ENCODE peak calls at places on chromosomes 6 and 20, in five cellular contexts. One of them, this sample, is unnamed.

GRCh38 chr20:44199877-44200276 is 10.7 kb downstream of the OSER1 start:
- DNase-seq in gastrocnemius medialis: no peak
- DNase-seq in endodermal cell: no peak
- DNase-seq in adrenal gland: no peak
- DNase-seq in K562: no peak
- DNase-seq in this sample: no peak

GRCh38 chr20:4633379-4633778 is 88.3 kb upstream of the PRND start:
- DNase-seq in gastrocnemius medialis: no peak
- DNase-seq in endodermal cell: no peak
- DNase-seq in adrenal gland: no peak
- DNase-seq in K562: no peak
- DNase-seq in this sample: no peak

GRCh38 chr20:61297491-61297890 is 45.4 kb downstream of the CDH4 start:
- DNase-seq in gastrocnemius medialis: no peak
- DNase-seq in endodermal cell: no peak
- DNase-seq in adrenal gland: no peak
- DNase-seq in K562: no peak
- DNase-seq in this sample: no peak

GRCh38 chr20:17871861-17872260 is 96.7 kb downstream of the SNX5 start:
- DNase-seq in gastrocnemius medialis: no peak
- DNase-seq in endodermal cell: no peak
- DNase-seq in adrenal gland: no peak
- DNase-seq in K562: no peak
- DNase-seq in this sample: peak

GRCh38 chr20:50506270-50506579 is 4.0 kb upstream of the PTPN1 start:
- DNase-seq in gastrocnemius medialis: no peak
- DNase-seq in endodermal cell: no peak
- DNase-seq in adrenal gland: no peak
- DNase-seq in K562: no peak
- DNase-seq in this sample: no peak

GRCh38 chr20:34539756-34540155 is 18.8 kb upstream of the MAP1LC3A start:
- DNase-seq in gastrocnemius medialis: no peak
- DNase-seq in endodermal cell: no peak
- DNase-seq in adrenal gland: no peak
- DNase-seq in K562: no peak
- DNase-seq in this sample: no peak

GRCh38 chr20:47886454-47887041 is 101.3 kb upstream of the SULF2 start:
- DNase-seq in gastrocnemius medialis: no peak
- DNase-seq in endodermal cell: no peak
- DNase-seq in adrenal gland: no peak
- DNase-seq in K562: no peak
- DNase-seq in this sample: no peak

GRCh38 chr20:46893877-46894578 is 615 bp upstream of the EYA2 start:
- DNase-seq in gastrocnemius medialis: no peak
- DNase-seq in endodermal cell: no peak
- DNase-seq in adrenal gland: no peak
- DNase-seq in K562: no peak
- DNase-seq in this sample: no peak

GRCh38 chr6:14088600-14089168 is 28.9 kb upstream of the CD83 start:
- DNase-seq in gastrocnemius medialis: no peak
- DNase-seq in endodermal cell: no peak
- DNase-seq in adrenal gland: no peak
- DNase-seq in K562: no peak
- DNase-seq in this sample: no peak

GRCh38 chr6:136784910-136785746 is 7.1 kb downstream of the MAP3K5 start:
- DNase-seq in gastrocnemius medialis: peak
- DNase-seq in endodermal cell: no peak
- DNase-seq in adrenal gland: peak
- DNase-seq in K562: no peak
- DNase-seq in this sample: peak

GRCh38 chr6:116268589-116269293 is 11.0 kb downstream of the TSPYL1 start:
- DNase-seq in gastrocnemius medialis: no peak
- DNase-seq in endodermal cell: no peak
- DNase-seq in adrenal gland: no peak
- DNase-seq in K562: peak
- DNase-seq in this sample: no peak

GRCh38 chr20:50223321-50223995 is 32.8 kb downstream of the CEBPB start:
- DNase-seq in gastrocnemius medialis: no peak
- DNase-seq in endodermal cell: peak
- DNase-seq in adrenal gland: no peak
- DNase-seq in K562: no peak
- DNase-seq in this sample: no peak

GRCh38 chr6:126267621-126268020 is 72.3 kb upstream of the CENPW start:
- DNase-seq in gastrocnemius medialis: no peak
- DNase-seq in endodermal cell: no peak
- DNase-seq in adrenal gland: no peak
- DNase-seq in K562: no peak
- DNase-seq in this sample: no peak

GRCh38 chr6:139777202-139777970 is 402.9 kb upstream of the CITED2 start:
- DNase-seq in gastrocnemius medialis: no peak
- DNase-seq in endodermal cell: no peak
- DNase-seq in adrenal gland: no peak
- DNase-seq in K562: peak
- DNase-seq in this sample: no peak

GRCh38 chr6:3206339-3207015 is 21.0 kb downstream of the TUBB2B start:
- DNase-seq in gastrocnemius medialis: no peak
- DNase-seq in endodermal cell: peak
- DNase-seq in adrenal gland: no peak
- DNase-seq in K562: no peak
- DNase-seq in this sample: no peak

GRCh38 chr6:158060447-158061360 is 79.0 kb downstream of the SYNJ2 start:
- DNase-seq in gastrocnemius medialis: peak
- DNase-seq in endodermal cell: peak
- DNase-seq in adrenal gland: peak
- DNase-seq in K562: no peak
- DNase-seq in this sample: peak

GRCh38 chr20:20362774-20363435 is 5.0 kb upstream of the INSM1 start:
- DNase-seq in gastrocnemius medialis: no peak
- DNase-seq in endodermal cell: peak
- DNase-seq in adrenal gland: no peak
- DNase-seq in K562: no peak
- DNase-seq in this sample: no peak

GRCh38 chr6:32411943-32412342 is 5.0 kb upstream of the BTNL2 start:
- DNase-seq in gastrocnemius medialis: no peak
- DNase-seq in endodermal cell: no peak
- DNase-seq in adrenal gland: no peak
- DNase-seq in K562: no peak
- DNase-seq in this sample: no peak

GRCh38 chr20:2103454-2104153 is 2.0 kb downstream of the STK35 start:
- DNase-seq in gastrocnemius medialis: no peak
- DNase-seq in endodermal cell: no peak
- DNase-seq in adrenal gland: no peak
- DNase-seq in K562: peak
- DNase-seq in this sample: no peak

GRCh38 chr6:80541186-80541585 is 434.7 kb downstream of the BCKDHB start:
- DNase-seq in gastrocnemius medialis: no peak
- DNase-seq in endodermal cell: no peak
- DNase-seq in adrenal gland: no peak
- DNase-seq in K562: no peak
- DNase-seq in this sample: no peak

GRCh38 chr20:36306557-36307411 is 645 bp downstream of the DLGAP4 start:
- DNase-seq in gastrocnemius medialis: no peak
- DNase-seq in endodermal cell: no peak
- DNase-seq in adrenal gland: no peak
- DNase-seq in K562: no peak
- DNase-seq in this sample: no peak

GRCh38 chr20:62611012-62611411 is 31.3 kb upstream of the SLCO4A1 start:
- DNase-seq in gastrocnemius medialis: no peak
- DNase-seq in endodermal cell: no peak
- DNase-seq in adrenal gland: no peak
- DNase-seq in K562: no peak
- DNase-seq in this sample: no peak

GRCh38 chr6:160272707-160273106 is 14.1 kb upstream of the SLC22A2 start:
- DNase-seq in gastrocnemius medialis: no peak
- DNase-seq in endodermal cell: no peak
- DNase-seq in adrenal gland: no peak
- DNase-seq in K562: no peak
- DNase-seq in this sample: no peak

GRCh38 chr6:132530293-132530974 is 7.6 kb upstream of the TAAR9 start:
- DNase-seq in gastrocnemius medialis: peak
- DNase-seq in endodermal cell: peak
- DNase-seq in adrenal gland: peak
- DNase-seq in K562: peak
- DNase-seq in this sample: peak

GRCh38 chr6:14732845-14733757 is 512.8 kb upstream of the JARID2 start:
- DNase-seq in gastrocnemius medialis: no peak
- DNase-seq in endodermal cell: peak
- DNase-seq in adrenal gland: no peak
- DNase-seq in K562: no peak
- DNase-seq in this sample: no peak

GRCh38 chr6:22785036-22785435 is 215.7 kb downstream of the HDGFL1 start:
- DNase-seq in gastrocnemius medialis: no peak
- DNase-seq in endodermal cell: no peak
- DNase-seq in adrenal gland: no peak
- DNase-seq in K562: no peak
- DNase-seq in this sample: no peak

GRCh38 chr20:62361799-62362589 is 5.1 kb downstream of the LAMA5 start:
- DNase-seq in gastrocnemius medialis: no peak
- DNase-seq in endodermal cell: peak
- DNase-seq in adrenal gland: peak
- DNase-seq in K562: no peak
- DNase-seq in this sample: no peak

GRCh38 chr6:10589429-10589727 is 68.2 kb downstream of the GCNT2 start:
- DNase-seq in gastrocnemius medialis: no peak
- DNase-seq in endodermal cell: no peak
- DNase-seq in adrenal gland: no peak
- DNase-seq in K562: no peak
- DNase-seq in this sample: no peak

GRCh38 chr6:170222498-170223471 is 68.1 kb downstream of the DLL1 start:
- DNase-seq in gastrocnemius medialis: no peak
- DNase-seq in endodermal cell: peak
- DNase-seq in adrenal gland: no peak
- DNase-seq in K562: no peak
- DNase-seq in this sample: peak

GRCh38 chr6:38482466-38482865 is 157.3 kb downstream of the BTBD9 start:
- DNase-seq in gastrocnemius medialis: no peak
- DNase-seq in endodermal cell: no peak
- DNase-seq in adrenal gland: no peak
- DNase-seq in K562: no peak
- DNase-seq in this sample: no peak

GRCh38 chr20:1826046-1826445 is 69.2 kb upstream of the SIRPA start:
- DNase-seq in gastrocnemius medialis: no peak
- DNase-seq in endodermal cell: no peak
- DNase-seq in adrenal gland: no peak
- DNase-seq in K562: no peak
- DNase-seq in this sample: no peak

GRCh38 chr20:32859961-32860360 is 1.2 kb downstream of the EFCAB8 start:
- DNase-seq in gastrocnemius medialis: no peak
- DNase-seq in endodermal cell: no peak
- DNase-seq in adrenal gland: no peak
- DNase-seq in K562: no peak
- DNase-seq in this sample: no peak

GRCh38 chr6:159959165-159959975 is 9.5 kb upstream of the IGF2R start:
- DNase-seq in gastrocnemius medialis: no peak
- DNase-seq in endodermal cell: no peak
- DNase-seq in adrenal gland: no peak
- DNase-seq in K562: no peak
- DNase-seq in this sample: no peak

GRCh38 chr20:14543040-14543439 is 205.6 kb upstream of the FLRT3 start:
- DNase-seq in gastrocnemius medialis: no peak
- DNase-seq in endodermal cell: no peak
- DNase-seq in adrenal gland: no peak
- DNase-seq in K562: no peak
- DNase-seq in this sample: no peak

GRCh38 chr20:49281059-49281912 is 3.4 kb upstream of the ZNFX1 start:
- DNase-seq in gastrocnemius medialis: no peak
- DNase-seq in endodermal cell: peak
- DNase-seq in adrenal gland: no peak
- DNase-seq in K562: peak
- DNase-seq in this sample: no peak

GRCh38 chr6:157260735-157261134 is 62.6 kb downstream of the TMEM242 start:
- DNase-seq in gastrocnemius medialis: no peak
- DNase-seq in endodermal cell: no peak
- DNase-seq in adrenal gland: no peak
- DNase-seq in K562: no peak
- DNase-seq in this sample: no peak

GRCh38 chr6:108157972-108158441 is 7.8 kb upstream of the NR2E1 start:
- DNase-seq in gastrocnemius medialis: no peak
- DNase-seq in endodermal cell: peak
- DNase-seq in adrenal gland: no peak
- DNase-seq in K562: no peak
- DNase-seq in this sample: no peak

GRCh38 chr6:36035240-36035639 is 7.6 kb downstream of the MAPK14 start:
- DNase-seq in gastrocnemius medialis: no peak
- DNase-seq in endodermal cell: no peak
- DNase-seq in adrenal gland: no peak
- DNase-seq in K562: no peak
- DNase-seq in this sample: no peak

GRCh38 chr20:8335796-8336195 is 203.7 kb downstream of the PLCB1 start:
- DNase-seq in gastrocnemius medialis: no peak
- DNase-seq in endodermal cell: no peak
- DNase-seq in adrenal gland: no peak
- DNase-seq in K562: no peak
- DNase-seq in this sample: no peak